ENCODE peak calls at places on chromosomes 1 and 21, in seven cellular contexts. B is fibroblast of villous mesenchyme, S is HFF-Myc, K is lower lobe of right lung, L is AG10803, N is right atrium auricular region, U is GM12865. O is an unnamed sample.
A peak's percentile ranks its signal among the peaks of the same experiment; 100 is the strongest.

GRCh38 chr1:13710097-13710496 is 10.1 kb downstream of the PRDM2 start:
- DNase-seq in B (no peak), S (no peak), K (no peak), L (no peak), N (no peak), U (no peak), O (no peak)

GRCh38 chr1:35708179-35708891 is 10.3 kb downstream of the C1orf216 start:
- DNase-seq in B (no peak), S (no peak), K (no peak), L (no peak), N (no peak), U (no peak), O (no peak)

GRCh38 chr1:92299477-92300125 is 742 bp downstream of the RPAP2 start:
- DNase-seq in B (no peak), S (no peak), K (no peak), L (no peak), N (no peak), U (peak; percentile 7), O (peak; percentile 13)

GRCh38 chr21:26965567-26966359 is 1.1 kb downstream of the ADAMTS5 start:
- DNase-seq in B (peak; percentile 53), S (no peak), K (peak; percentile 47), L (peak; percentile 70), N (no peak), U (no peak), O (no peak)

GRCh38 chr1:169486281-169486904 is 649 bp upstream of the SLC19A2 start:
- DNase-seq in B (peak; percentile 55), S (no peak), K (no peak), L (peak; percentile 54), N (no peak), U (no peak), O (peak; percentile 66)

GRCh38 chr1:201945863-201946223 is 505 bp downstream of the LMOD1 start:
- DNase-seq in B (no peak), S (no peak), K (no peak), L (no peak), N (no peak), U (no peak), O (no peak)

GRCh38 chr1:218717611-218718010 is 372.5 kb downstream of the TGFB2 start:
- DNase-seq in B (no peak), S (no peak), K (no peak), L (peak; percentile 60), N (no peak), U (no peak), O (peak; percentile 59)

GRCh38 chr1:163824006-163824405 is 502.3 kb downstream of the NUF2 start:
- DNase-seq in B (peak; percentile 78), S (peak; percentile 95), K (no peak), L (peak; percentile 97), N (peak; percentile 59), U (no peak), O (peak; percentile 78)

GRCh38 chr21:30434033-30434631 is 4.1 kb downstream of the KRTAP13-4 start:
- DNase-seq in B (no peak), S (peak; percentile 2), K (no peak), L (peak; percentile 2), N (no peak), U (peak; percentile 52), O (peak; percentile 42)

GRCh38 chr1:30872948-30873263 is 35.7 kb downstream of the SDC3 start:
- DNase-seq in B (no peak), S (no peak), K (no peak), L (no peak), N (no peak), U (no peak), O (no peak)

GRCh38 chr1:10823000-10823401 is 26.6 kb upstream of the CASZ1 start:
- DNase-seq in B (no peak), S (no peak), K (no peak), L (no peak), N (no peak), U (no peak), O (no peak)

GRCh38 chr21:42531771-42532170 is 18.1 kb downstream of the SLC37A1 start:
- DNase-seq in B (no peak), S (no peak), K (no peak), L (no peak), N (no peak), U (no peak), O (no peak)

GRCh38 chr1:231279081-231279480 is 38.1 kb downstream of the GNPAT start:
- DNase-seq in B (peak; percentile 6), S (no peak), K (no peak), L (no peak), N (no peak), U (no peak), O (peak; percentile 70)

GRCh38 chr1:164240081-164240480 is 318.9 kb upstream of the PBX1 start:
- DNase-seq in B (peak; percentile 3), S (no peak), K (no peak), L (no peak), N (no peak), U (no peak), O (peak; percentile 13)

GRCh38 chr1:217524787-217525520 is 105.9 kb downstream of the GPATCH2 start:
- DNase-seq in B (peak; percentile 61), S (no peak), K (no peak), L (peak; percentile 9), N (no peak), U (no peak), O (peak; percentile 52)

GRCh38 chr1:217526636-217527035 is 104.3 kb downstream of the GPATCH2 start:
- DNase-seq in B (no peak), S (no peak), K (no peak), L (no peak), N (no peak), U (no peak), O (no peak)

GRCh38 chr1:217525773-217526490 is 105.0 kb downstream of the GPATCH2 start:
- DNase-seq in B (peak; percentile 32), S (no peak), K (no peak), L (peak; percentile 23), N (no peak), U (no peak), O (peak; percentile 60)

GRCh38 chr1:217521317-217521716 is 109.6 kb downstream of the GPATCH2 start:
- DNase-seq in B (peak; percentile 30), S (no peak), K (no peak), L (no peak), N (no peak), U (no peak), O (no peak)

GRCh38 chr1:217522280-217522679 is 108.6 kb downstream of the GPATCH2 start:
- DNase-seq in B (no peak), S (no peak), K (no peak), L (no peak), N (no peak), U (no peak), O (no peak)
- TF ChIP-seq CTCF in B (peak; percentile 13), S (no peak), K (no peak), L (no peak), N (no peak), U (no peak), O (peak; percentile 2)

GRCh38 chr21:46099476-46099875 is 1.6 kb downstream of the COL6A2 start:
- DNase-seq in B (peak; percentile 78), S (no peak), K (peak; percentile 42), L (peak; percentile 66), N (peak; percentile 65), U (no peak), O (peak; percentile 42)
- H3K4me3 ChIP-seq in B (peak overlapping the region; percentile 88), S (peak overlapping the region; percentile 88), K (peak overlapping the region; percentile 59), L (peak overlapping the region; percentile 82), N (peak overlapping the region; percentile 88), U (no peak overlapping the region), O (peak overlapping the region; percentile 78)

DNA sequence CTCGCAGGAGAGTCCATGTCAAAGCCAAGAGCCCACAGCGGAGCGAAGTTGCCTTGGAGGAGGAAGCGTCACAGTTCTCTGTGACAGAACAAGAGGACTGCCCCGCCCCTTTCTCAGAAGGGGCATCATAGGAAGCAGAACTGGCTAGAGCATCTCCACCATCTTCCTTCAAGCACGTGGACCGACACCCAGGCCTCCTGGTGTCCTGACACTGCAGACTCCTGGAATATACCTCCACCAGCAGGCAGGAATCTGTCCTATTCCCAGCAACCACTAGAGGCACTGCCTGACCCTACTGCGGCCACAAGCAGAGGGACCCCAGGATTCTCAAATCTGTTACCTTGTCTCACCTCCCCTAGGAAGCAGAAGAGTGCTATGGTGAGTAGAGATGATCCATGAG is 37.8 kb downstream of the GPA33 start:
- DNase-seq in B (peak; percentile 3), S (no peak), K (no peak), L (no peak), N (no peak), U (no peak), O (peak; percentile 4)
- TF ChIP-seq CTCF in B (peak; percentile 53), S (peak; percentile 38), K (no peak), L (peak; percentile 54), N (peak; percentile 25), U (peak; percentile 38), O (peak; percentile 53)

GRCh38 chr1:183896466-183897026 is 91.6 kb downstream of the RGL1 start:
- DNase-seq in B (peak; percentile 64), S (peak; percentile 47), K (no peak), L (no peak), N (no peak), U (peak; percentile 46), O (peak; percentile 57)

GRCh38 chr1:183898610-183899009 is 93.7 kb downstream of the RGL1 start:
- DNase-seq in B (no peak), S (no peak), K (no peak), L (no peak), N (no peak), U (no peak), O (no peak)

GRCh38 chr1:183901748-183902341 is 96.9 kb downstream of the RGL1 start:
- DNase-seq in B (no peak), S (no peak), K (no peak), L (no peak), N (no peak), U (peak; percentile 56), O (peak; percentile 56)

GRCh38 chr1:183894290-183894565 is 89.3 kb downstream of the RGL1 start:
- DNase-seq in B (no peak), S (no peak), K (no peak), L (no peak), N (no peak), U (no peak), O (no peak)

DNA sequence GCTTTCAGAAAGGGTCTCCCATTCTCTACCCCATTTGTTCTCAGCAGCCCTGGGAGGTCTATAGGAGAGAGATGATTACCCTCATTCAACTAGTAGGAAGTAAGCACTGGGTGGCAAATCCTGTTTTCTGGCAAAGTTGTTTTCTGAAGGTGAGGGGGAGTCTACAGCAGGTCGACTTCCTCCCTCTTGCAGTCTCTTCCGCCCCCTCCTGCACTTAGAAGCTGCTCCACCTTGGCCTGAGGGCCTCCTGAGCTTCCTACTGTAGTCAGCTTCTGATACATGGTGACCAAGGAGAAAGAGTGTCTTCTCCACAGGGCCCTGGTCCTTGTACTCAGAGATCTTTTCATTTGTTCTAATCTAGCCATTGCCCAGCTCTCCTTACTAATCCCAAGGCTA is 93.1 kb downstream of the RGL1 start:
- DNase-seq in B (no peak), S (no peak), K (no peak), L (no peak), N (no peak), U (peak; percentile 54), O (no peak)
- H3K4me3 ChIP-seq in B (no peak overlapping the region), S (no peak overlapping the region), K (no peak overlapping the region), L (no peak overlapping the region), N (no peak overlapping the region), U (peak overlapping the region; percentile 19), O (no peak overlapping the region)